ENCODE peak calls at places on chromosomes 11 and 22, in five cellular contexts. W is Daoy; U is activated CD4-positive, CD25-positive, alpha-beta regulatory T cell treated with anti-CD3 and anti-CD28 coated beads, Interleukin-2, amount 50 U/mL, for 72 hours; D is kidney glomerular epithelial cell; Q is memory B cell. A is an unnamed sample.

GRCh38 chr11:12808519-12808918 is 134.3 kb downstream of the TEAD1 start:
- DNase-seq in U (no peak), W (peak), D (peak), Q (no peak), A (peak)

GRCh38 chr11:102530558-102530957 is at the start of gene MMP7:
- DNase-seq in Q (no peak), U (no peak), W (peak), D (peak), A (peak)

GRCh38 chr22:37862570-37863325 is 13.5 kb downstream of the EIF3L start:
- DNase-seq in U (no peak), D (no peak), Q (no peak), W (no peak), A (no peak)

GRCh38 chr11:83724704-83725114 is 438.5 kb upstream of the CCDC90B start:
- DNase-seq in U (no peak), Q (no peak), W (peak), D (no peak), A (no peak)

GRCh38 chr22:40463727-40464126 is 93.3 kb downstream of the SGSM3 start:
- DNase-seq in U (peak), W (no peak), Q (no peak), D (no peak), A (no peak)

GRCh38 chr11:2445107-2445947 is 519 bp downstream of the KCNQ1 start:
- DNase-seq in U (no peak), Q (peak), W (no peak), D (no peak), A (no peak)

GRCh38 chr11:128898580-128899344 is 7.6 kb downstream of the KCNJ5 start:
- DNase-seq in D (no peak), W (no peak), Q (no peak), U (no peak), A (no peak)

GRCh38 chr11:85946221-85946620 is 91.0 kb downstream of the CCDC83 start:
- DNase-seq in U (no peak), Q (no peak), W (no peak), D (no peak), A (no peak)

GRCh38 chr11:129637473-129637872 is 178.2 kb upstream of the TMEM45B start:
- DNase-seq in Q (no peak), U (no peak), D (no peak), W (peak), A (peak)

GRCh38 chr11:93905384-93905783 is 55.0 kb upstream of the VSTM5 start:
- DNase-seq in U (no peak), D (no peak), W (peak), Q (no peak), A (peak)

GRCh38 chr11:17563248-17563647 is 16.2 kb downstream of the OTOG start:
- DNase-seq in U (no peak), W (peak), Q (no peak), D (no peak), A (no peak)

GRCh38 chr11:119340335-119341221 is at the start of gene C1QTNF5:
- DNase-seq in D (no peak), Q (no peak), U (no peak), W (peak), A (no peak)

GRCh38 chr11:58142781-58143180 is 17.5 kb upstream of the OR9I1 start:
- DNase-seq in W (no peak), Q (no peak), D (no peak), U (no peak), A (no peak)

GRCh38 chr11:45872513-45873356 is 12.7 kb upstream of the MAPK8IP1 start:
- DNase-seq in Q (peak), W (peak), U (peak), D (peak), A (peak)

GRCh38 chr11:17985517-17985916 is 27.3 kb downstream of the SERGEF start:
- DNase-seq in D (peak), W (peak), Q (no peak), U (no peak), A (no peak)

GRCh38 chr11:48170840-48171233 is 45.8 kb upstream of the OR4B1 start:
- DNase-seq in U (no peak), D (no peak), Q (no peak), W (peak), A (no peak)

GRCh38 chr11:250740-251299 is 14.0 kb downstream of the PSMD13 start:
- DNase-seq in W (peak), U (peak), Q (peak), D (no peak), A (no peak)

GRCh38 chr22:30806391-30806861 is 111.8 kb downstream of the OSBP2 start:
- DNase-seq in Q (no peak), W (peak), D (peak), U (no peak), A (peak)

GRCh38 chr11:102807921-102808320 is 10.0 kb upstream of the MMP1 start:
- DNase-seq in U (no peak), D (no peak), W (peak), Q (no peak), A (no peak)

GRCh38 chr11:66015936-66016792 is 4.4 kb downstream of the CST6 start:
- DNase-seq in U (no peak), Q (no peak), D (no peak), W (no peak), A (no peak)

GRCh38 chr11:102214623-102215022 is 102.7 kb upstream of the BIRC3 start:
- DNase-seq in D (no peak), U (no peak), W (no peak), Q (no peak), A (no peak)

GRCh38 chr11:134558258-134558835 is 146.3 kb upstream of the B3GAT1 start:
- DNase-seq in W (no peak), U (no peak), D (no peak), Q (peak), A (no peak)

GRCh38 chr11:96464695-96465307 is 75.0 kb downstream of the JRKL start:
- DNase-seq in D (peak), Q (no peak), U (no peak), W (peak), A (peak)

GRCh38 chr22:23714596-23715588 is 24.1 kb downstream of the RGL4 start:
- DNase-seq in D (no peak), U (no peak), Q (no peak), W (no peak), A (no peak)

GRCh38 chr11:120608760-120609211 is 97.2 kb downstream of the GRIK4 start:
- DNase-seq in W (no peak), Q (no peak), D (no peak), U (no peak), A (no peak)

GRCh38 chr11:30478923-30479322 is 107.2 kb downstream of the MPPED2 start:
- DNase-seq in D (no peak), Q (no peak), W (no peak), U (no peak), A (no peak)

GRCh38 chr11:14065153-14065552 is 102.6 kb downstream of the SPON1 start:
- DNase-seq in Q (no peak), D (no peak), W (no peak), U (no peak), A (no peak)

GRCh38 chr11:103581680-103582265 is 454.7 kb upstream of the DDI1 start:
- DNase-seq in Q (no peak), D (peak), U (no peak), W (no peak), A (peak)

GRCh38 chr11:68841718-68842426 is at the start of gene CPT1A:
- DNase-seq in Q (peak), U (peak), W (peak), D (no peak), A (peak)

GRCh38 chr22:37319469-37319868 is 37.2 kb downstream of the CYTH4 start:
- DNase-seq in D (no peak), Q (no peak), U (no peak), W (no peak), A (no peak)

GRCh38 chr11:101003468-101003867 is 126.1 kb downstream of the PGR start:
- DNase-seq in D (no peak), W (peak), Q (no peak), U (no peak), A (no peak)

GRCh38 chr11:35236667-35237003 is 97.7 kb downstream of the CD44 start:
- DNase-seq in U (no peak), Q (no peak), D (no peak), W (peak), A (peak)

GRCh38 chr11:35791088-35791958 is 128.7 kb downstream of the TRIM44 start:
- DNase-seq in U (no peak), W (no peak), D (peak), Q (no peak), A (no peak)

GRCh38 chr11:12835286-12835685 is 161.1 kb downstream of the TEAD1 start:
- DNase-seq in W (no peak), U (no peak), Q (no peak), D (no peak), A (no peak)

GRCh38 chr22:23862103-23862502 is 4.4 kb downstream of the SLC2A11 start:
- DNase-seq in D (peak), W (peak), U (no peak), Q (no peak), A (peak)

GRCh38 chr11:44793350-44794090 is 66.8 kb downstream of the TSPAN18 start:
- DNase-seq in D (no peak), U (no peak), Q (no peak), W (no peak), A (no peak)

GRCh38 chr11:132604446-132604845 is 927.9 kb downstream of the OPCML start:
- DNase-seq in D (peak), U (no peak), Q (no peak), W (peak), A (peak)

A was measured in RCC 7860.